ENCODE peak calls at places on chromosome 15, in seven cellular contexts. J is GM12878, A is H1, G is A549, Q is K562, M is SK-N-SH, U is HepG2. H is an unnamed sample.

GRCh38 chr15:53580371-53580770 is 179.1 kb downstream of the WDR72 start:
- DNase-seq in J (no peak), A (no peak), G (peak), Q (no peak), M (no peak), U (no peak), H (no peak)

GRCh38 chr15:61499371-61499770 is 270.3 kb upstream of the RORA start:
- DNase-seq in J (no peak), A (no peak), G (no peak), Q (no peak), M (no peak), U (no peak), H (no peak)

GRCh38 chr15:52254331-52254730 is 41.3 kb downstream of the MYO5C start:
- DNase-seq in J (no peak), A (no peak), G (peak), Q (no peak), M (no peak), U (no peak), H (no peak)

GRCh38 chr15:78212546-78213424 is 21.6 kb downstream of the ACSBG1 start:
- DNase-seq in J (no peak), A (peak), G (peak), Q (peak), M (peak), U (peak), H (peak)

GRCh38 chr15:52789008-52789600 is 1.0 kb downstream of the ONECUT1 start:
- DNase-seq in J (no peak), A (peak), G (no peak), Q (no peak), M (no peak), U (no peak), H (no peak)

GRCh38 chr15:85772668-85773067 is 22.1 kb downstream of the KLHL25 start:
- DNase-seq in J (no peak), A (no peak), G (no peak), Q (no peak), M (no peak), U (no peak), H (no peak)

GRCh38 chr15:23690450-23690852 is 3.3 kb upstream of the NDN start:
- DNase-seq in J (no peak), A (peak), G (no peak), Q (no peak), M (peak), U (peak), H (peak)

GRCh38 chr15:61115241-61115640 is 113.9 kb downstream of the RORA start:
- DNase-seq in J (no peak), A (no peak), G (no peak), Q (no peak), M (no peak), U (no peak), H (peak)

GRCh38 chr15:35506272-35506870 is 39.6 kb downstream of the DPH6 start:
- DNase-seq in J (no peak), A (no peak), G (no peak), Q (no peak), M (no peak), U (peak), H (no peak)

GRCh38 chr15:41866263-41866703 is 27.6 kb downstream of the SPTBN5 start:
- DNase-seq in J (no peak), A (no peak), G (no peak), Q (peak), M (peak), U (peak), H (no peak)

GRCh38 chr15:57994468-57995154 is 70.9 kb downstream of the ALDH1A2 start:
- DNase-seq in J (no peak), A (no peak), G (no peak), Q (no peak), M (no peak), U (no peak), H (no peak)

GRCh38 chr15:36511594-36511993 is 67.8 kb upstream of the CDIN1 start:
- DNase-seq in J (no peak), A (no peak), G (no peak), Q (no peak), M (no peak), U (no peak), H (no peak)

GRCh38 chr15:38758001-38758400 is 193.4 kb upstream of the RASGRP1 start:
- DNase-seq in J (no peak), A (no peak), G (peak), Q (no peak), M (peak), U (no peak), H (peak)

GRCh38 chr15:79431636-79432344 is at the start of gene MINAR1:
- DNase-seq in J (no peak), A (peak), G (peak), Q (no peak), M (peak), U (peak), H (peak)

GRCh38 chr15:29071193-29071906 is 185.6 kb downstream of the APBA2 start:
- DNase-seq in J (no peak), A (no peak), G (no peak), Q (no peak), M (no peak), U (no peak), H (no peak)

GRCh38 chr15:65183847-65184159 is 1.3 kb downstream of the CLPX start:
- DNase-seq in J (no peak), A (no peak), G (no peak), Q (peak), M (no peak), U (no peak), H (no peak)

GRCh38 chr15:63602595-63602994 is 5.4 kb downstream of the FBXL22 start:
- DNase-seq in J (no peak), A (no peak), G (no peak), Q (no peak), M (no peak), U (no peak), H (no peak)

GRCh38 chr15:57591822-57592367 is at the start of gene MYZAP:
- DNase-seq in J (no peak), A (peak), G (no peak), Q (peak), M (peak), U (no peak), H (no peak)

GRCh38 chr15:62147149-62148013 is 17.7 kb downstream of the C2CD4B start:
- DNase-seq in J (no peak), A (no peak), G (no peak), Q (no peak), M (no peak), U (no peak), H (no peak)

GRCh38 chr15:51770902-51771301 is 19.5 kb downstream of the TMOD2 start:
- DNase-seq in J (no peak), A (no peak), G (no peak), Q (no peak), M (no peak), U (no peak), H (no peak)

GRCh38 chr15:64090527-64090926 is 3.1 kb downstream of the CIAO2A start:
- DNase-seq in J (no peak), A (no peak), G (no peak), Q (no peak), M (no peak), U (no peak), H (no peak)

GRCh38 chr15:85539491-85539890 is 159.1 kb downstream of the AKAP13 start:
- DNase-seq in J (no peak), A (no peak), G (no peak), Q (no peak), M (no peak), U (no peak), H (no peak)

GRCh38 chr15:25175033-25175788 is 220.4 kb downstream of the SNRPN start:
- DNase-seq in J (no peak), A (no peak), G (no peak), Q (no peak), M (peak), U (no peak), H (no peak)

GRCh38 chr15:74545061-74545460 is 4.0 kb downstream of the ARID3B start:
- DNase-seq in J (no peak), A (no peak), G (no peak), Q (no peak), M (no peak), U (no peak), H (peak)
- TF ChIP-seq RFX5 in J (no peak), A (no peak), G (no peak), Q (no peak), M (no peak), U (no peak), H (no peak)

DNA sequence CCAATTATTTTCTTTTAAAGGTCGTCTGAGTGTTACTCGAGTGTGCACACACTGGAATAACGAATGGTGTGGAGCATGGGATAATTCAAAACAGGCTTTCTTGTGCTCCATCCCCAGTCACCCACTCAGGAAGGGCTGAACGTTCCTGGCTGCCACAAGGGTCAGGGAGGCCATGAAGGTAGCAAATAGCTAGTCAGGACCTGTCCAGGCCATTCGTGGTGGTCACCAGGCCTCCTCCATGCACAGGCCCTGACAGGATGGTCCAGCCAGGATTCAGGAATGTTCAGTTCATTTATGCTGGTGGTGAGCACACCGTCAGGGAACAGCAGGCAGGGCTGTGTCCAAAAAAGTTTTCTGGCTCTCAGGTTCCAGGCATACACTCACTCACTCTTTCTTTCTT is 11.7 kb upstream of the NR2E3 start:
- DNase-seq in J (no peak), A (no peak), G (no peak), Q (no peak), M (no peak), U (no peak), H (no peak)
- H3K4me3 ChIP-seq in J (no peak), A (no peak), G (no peak), Q (no peak), M (no peak), U (no peak), H (no peak)

GRCh38 chr15:90104551-90104950 is 2.3 kb upstream of the IDH2 start:
- DNase-seq in J (no peak), A (no peak), G (no peak), Q (no peak), M (no peak), U (no peak), H (no peak)
- TF ChIP-seq RFX5 in J (no peak), A (no peak), G (no peak), Q (no peak), M (no peak), U (no peak), H (no peak)

DNA sequence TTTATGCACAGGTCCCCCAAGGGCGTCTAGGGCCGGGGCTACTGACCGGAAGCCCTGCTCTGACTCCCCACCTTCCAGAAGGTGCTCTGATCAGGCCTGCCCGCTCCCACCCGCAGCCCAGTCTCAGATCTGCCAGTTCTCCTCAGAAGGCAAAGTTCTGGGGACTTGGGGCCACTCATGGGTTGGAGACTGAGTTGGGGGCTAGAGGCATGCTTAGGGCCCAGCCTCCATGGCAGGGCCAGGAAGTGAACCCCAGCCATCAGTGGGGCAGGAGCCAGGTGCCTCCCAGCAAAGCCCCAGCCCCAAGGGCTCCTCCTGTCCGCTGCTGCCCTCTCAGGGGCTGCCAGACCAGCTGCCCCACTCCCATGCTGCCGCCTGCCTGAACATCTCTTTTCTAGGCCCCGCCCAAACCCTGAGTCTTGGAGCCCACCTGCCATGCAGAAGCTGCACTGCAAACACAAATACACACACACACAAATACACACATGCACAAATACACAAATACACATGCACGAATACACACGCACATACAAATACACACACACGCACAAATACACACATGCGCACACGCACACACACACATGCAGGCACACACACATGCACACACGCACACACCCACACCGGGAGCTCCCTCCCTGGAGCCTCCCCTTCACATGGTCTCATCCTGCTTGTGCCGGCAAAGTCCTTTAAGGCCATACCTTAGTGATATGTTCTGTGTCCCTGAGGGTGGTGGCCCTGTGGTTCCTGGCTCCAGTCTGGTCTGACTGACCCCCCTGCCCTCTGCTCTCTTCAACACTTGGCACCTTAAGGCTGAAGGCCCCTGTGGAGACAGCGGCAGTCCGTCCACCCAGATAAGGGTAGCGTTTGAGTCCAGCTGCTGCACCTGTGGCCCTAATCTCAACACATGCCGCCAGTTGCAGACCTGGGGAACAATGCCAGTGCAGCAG is 59.2 kb upstream of the KLF13 start:
- DNase-seq in J (no peak), A (peak), G (no peak), Q (no peak), M (no peak), U (no peak), H (no peak)
- H3K4me3 ChIP-seq in J (no peak), A (no peak), G (no peak), Q (no peak), M (no peak), U (no peak), H (no peak)

DNA sequence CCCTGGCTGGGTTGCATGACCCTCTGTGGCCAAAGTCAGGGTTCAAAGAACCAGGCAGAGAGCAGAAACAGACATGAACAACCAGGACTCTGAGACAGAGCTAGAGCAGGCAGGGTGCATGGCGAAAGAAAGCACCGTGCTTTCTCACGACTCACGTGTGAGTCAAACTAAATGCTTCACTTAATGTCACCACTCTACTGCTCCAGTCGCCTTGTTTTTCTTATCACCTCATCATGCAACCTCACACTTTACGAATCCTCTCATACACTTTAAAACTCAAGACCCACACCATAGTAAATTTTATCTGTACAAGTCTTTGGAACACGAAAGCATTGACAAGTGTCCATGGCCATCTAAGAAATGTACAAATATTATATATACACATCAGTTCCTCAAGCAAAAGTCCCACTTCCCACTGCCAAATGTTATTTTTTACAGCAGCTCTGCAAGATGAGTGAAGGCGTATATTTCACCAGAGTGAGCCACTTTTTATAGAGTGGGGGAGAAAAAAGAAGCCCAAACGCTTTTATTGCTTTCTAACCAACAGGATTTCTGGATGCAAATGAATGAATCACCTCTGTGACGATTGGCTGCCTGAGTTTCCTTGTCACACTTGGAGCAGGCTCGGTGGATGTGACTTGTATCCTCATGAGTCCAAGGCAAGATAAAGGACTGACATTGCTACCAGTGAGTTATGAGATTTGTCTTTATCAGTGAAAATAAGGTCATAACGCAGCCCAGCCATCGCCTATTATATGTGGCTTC is 16.0 kb upstream of the MEGF11 start:
- DNase-seq in J (no peak), A (no peak), G (peak), Q (peak), M (no peak), U (no peak), H (peak)
- TF ChIP-seq RFX5 in J (no peak), A (no peak), G (no peak), Q (no peak), M (no peak), U (no peak), H (no peak)

DNA sequence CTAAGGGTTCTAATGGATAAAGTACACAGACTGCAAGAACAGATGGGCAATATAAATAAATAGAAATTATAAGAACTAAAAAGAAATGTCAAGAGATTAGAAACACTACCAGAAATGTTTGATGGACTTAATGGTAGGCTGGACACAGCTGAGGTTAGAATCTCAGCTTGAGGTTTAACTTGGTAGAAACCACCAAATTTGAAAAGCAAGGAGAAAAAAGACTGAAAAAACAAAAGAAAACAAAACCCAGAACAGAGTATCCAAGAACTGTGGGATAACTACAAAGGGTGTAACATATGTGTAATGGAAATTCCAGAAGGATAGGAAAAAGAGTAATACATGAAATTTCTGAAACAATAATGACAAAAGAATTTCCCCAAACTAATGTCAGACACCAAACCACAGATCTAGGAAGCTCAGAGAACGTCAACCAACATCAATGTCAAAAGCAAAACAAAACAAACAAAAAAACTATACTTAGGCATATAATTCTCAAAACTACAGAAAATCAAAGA is 35.0 kb downstream of the RFX7 start:
- DNase-seq in J (no peak), A (no peak), G (no peak), Q (no peak), M (no peak), U (no peak), H (peak)
- H3K4me3 ChIP-seq in J (no peak), A (no peak), G (no peak), Q (no peak), M (no peak), U (no peak), H (no peak)

DNA sequence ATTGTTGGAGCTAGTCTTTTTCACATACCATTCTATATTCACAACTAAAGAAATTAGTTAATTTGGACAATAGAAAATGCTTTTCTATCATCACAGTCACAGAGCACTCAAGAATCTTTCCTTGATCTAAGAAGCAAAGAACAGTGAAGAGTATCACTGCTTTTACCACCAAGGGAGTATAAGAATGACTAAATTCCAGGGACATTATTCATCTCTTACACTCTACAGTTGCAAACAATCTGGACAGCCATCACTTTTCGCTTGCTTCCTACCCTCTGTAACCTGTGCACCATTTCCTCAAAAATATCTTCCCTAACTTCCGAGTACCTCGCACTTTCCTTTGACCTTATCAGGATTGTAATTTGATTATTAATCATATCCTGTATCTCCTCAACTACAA is 359.5 kb upstream of the TMCO5A start:
- DNase-seq in J (no peak), A (no peak), G (no peak), Q (no peak), M (no peak), U (no peak), H (no peak)
- TF ChIP-seq RFX5 in J (no peak), A (no peak), G (no peak), Q (no peak), M (no peak), U (no peak), H (no peak)

GRCh38 chr15:75649045-75649761 is 1.5 kb downstream of the SNX33 start:
- DNase-seq in J (no peak), A (no peak), G (no peak), Q (no peak), M (no peak), U (no peak), H (no peak)

GRCh38 chr15:75651810-75652543 is 4.3 kb downstream of the SNX33 start:
- DNase-seq in J (no peak), A (no peak), G (no peak), Q (no peak), M (no peak), U (no peak), H (no peak)

GRCh38 chr15:75653347-75653913 is 5.7 kb downstream of the SNX33 start:
- DNase-seq in J (no peak), A (no peak), G (no peak), Q (no peak), M (no peak), U (no peak), H (no peak)

GRCh38 chr15:75649848-75650247 is 2.1 kb downstream of the SNX33 start:
- DNase-seq in J (no peak), A (no peak), G (no peak), Q (no peak), M (no peak), U (no peak), H (no peak)

GRCh38 chr15:75650908-75651809 is 3.4 kb downstream of the SNX33 start:
- DNase-seq in J (no peak), A (no peak), G (no peak), Q (peak), M (no peak), U (peak), H (no peak)
- H3K4me3 ChIP-seq in J (no peak), A (no peak), G (no peak), Q (peak), M (peak), U (peak), H (peak)